ENCODE peak calls at places on chromosome 22, in four cellular contexts. S is tibial nerve, I is ovary, A is suprapubic skin. Z is an unnamed sample.

GRCh38 chr22:26066534-26066933 is 102.7 kb upstream of the SEZ6L start:
- DNase-seq in S (no peak), I (no peak), A (no peak), Z (no peak)

GRCh38 chr22:46815896-46816721 is 53.7 kb downstream of the TBC1D22A start:
- DNase-seq in S (no peak), I (no peak), A (no peak), Z (no peak)

GRCh38 chr22:20781272-20781990 is 7.5 kb downstream of the SERPIND1 start:
- DNase-seq in S (no peak), I (no peak), A (no peak), Z (no peak)

GRCh38 chr22:36541831-36542391 is 12.9 kb upstream of the EIF3D start:
- DNase-seq in S (no peak), I (no peak), A (no peak), Z (no peak)

GRCh38 chr22:46471901-46472721 is 65.3 kb downstream of the CELSR1 start:
- DNase-seq in S (no peak), I (no peak), A (no peak), Z (peak)

GRCh38 chr22:45166935-45167334 is 3.2 kb downstream of the NUP50 start:
- DNase-seq in S (no peak), I (no peak), A (no peak), Z (no peak)

GRCh38 chr22:19498154-19498865 is 18.6 kb downstream of the CDC45 start:
- DNase-seq in S (no peak), I (no peak), A (no peak), Z (no peak)

GRCh38 chr22:46069518-46070214 is 80.7 kb upstream of the PPARA start:
- DNase-seq in S (peak), I (peak), A (peak), Z (peak)

GRCh38 chr22:46737976-46738641 is at the start of gene CERK:
- DNase-seq in S (peak), I (peak), A (peak), Z (peak)

GRCh38 chr22:38518620-38519019 is 12.5 kb upstream of the DDX17 start:
- DNase-seq in S (no peak), I (no peak), A (no peak), Z (no peak)

GRCh38 chr22:47197735-47198500 is 435.5 kb downstream of the TBC1D22A start:
- DNase-seq in S (no peak), I (no peak), A (peak), Z (no peak)

GRCh38 chr22:46843691-46844297 is 81.3 kb downstream of the TBC1D22A start:
- DNase-seq in S (no peak), I (no peak), A (no peak), Z (no peak)

GRCh38 chr22:25193548-25193947 is 6.1 kb upstream of the CRYBB3 start:
- DNase-seq in S (no peak), I (no peak), A (no peak), Z (no peak)

GRCh38 chr22:24760708-24761306 is 13.7 kb downstream of the PIWIL3 start:
- DNase-seq in S (no peak), I (no peak), A (no peak), Z (no peak)

DNA sequence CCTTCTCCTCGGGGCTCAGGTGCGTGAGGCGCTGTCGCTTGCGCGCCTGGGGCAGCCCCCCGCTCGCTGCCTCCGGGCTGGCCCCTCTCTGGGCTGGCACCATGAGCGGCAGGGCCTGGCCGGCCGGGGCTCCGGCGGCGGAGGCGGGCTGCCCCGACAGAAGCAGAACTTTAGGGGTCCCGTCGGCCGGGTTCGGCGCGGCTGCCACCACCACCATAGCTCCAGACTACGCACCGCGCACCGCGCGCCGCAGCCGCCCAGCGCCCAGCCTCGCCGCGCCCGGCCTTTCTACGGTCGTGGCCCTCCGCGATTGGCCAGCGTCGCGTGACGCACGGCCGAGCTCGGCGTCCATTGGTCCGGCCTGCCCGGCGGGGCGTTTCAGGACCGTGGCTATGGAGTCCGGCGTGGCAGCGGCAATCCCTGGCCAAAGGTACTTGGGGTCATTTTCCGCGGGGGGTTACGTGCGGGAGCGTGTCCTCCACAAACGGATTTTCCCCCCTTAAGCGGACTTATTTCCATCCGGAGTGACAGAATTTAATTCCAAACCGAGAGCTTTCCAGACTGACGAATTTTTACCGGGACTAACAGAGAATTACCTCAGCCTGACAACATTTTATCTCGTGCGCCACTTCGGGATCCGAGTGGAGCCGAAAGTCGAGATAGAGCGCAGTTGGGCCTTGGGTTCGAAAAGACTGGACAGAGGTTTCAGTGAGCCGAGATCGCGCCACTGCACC is at the start of gene XBP1:
- DNase-seq in S (peak), I (peak), A (peak), Z (peak)
- TF ChIP-seq EP300 in S (peak), I (no peak), A (no peak), Z (peak)

DNA sequence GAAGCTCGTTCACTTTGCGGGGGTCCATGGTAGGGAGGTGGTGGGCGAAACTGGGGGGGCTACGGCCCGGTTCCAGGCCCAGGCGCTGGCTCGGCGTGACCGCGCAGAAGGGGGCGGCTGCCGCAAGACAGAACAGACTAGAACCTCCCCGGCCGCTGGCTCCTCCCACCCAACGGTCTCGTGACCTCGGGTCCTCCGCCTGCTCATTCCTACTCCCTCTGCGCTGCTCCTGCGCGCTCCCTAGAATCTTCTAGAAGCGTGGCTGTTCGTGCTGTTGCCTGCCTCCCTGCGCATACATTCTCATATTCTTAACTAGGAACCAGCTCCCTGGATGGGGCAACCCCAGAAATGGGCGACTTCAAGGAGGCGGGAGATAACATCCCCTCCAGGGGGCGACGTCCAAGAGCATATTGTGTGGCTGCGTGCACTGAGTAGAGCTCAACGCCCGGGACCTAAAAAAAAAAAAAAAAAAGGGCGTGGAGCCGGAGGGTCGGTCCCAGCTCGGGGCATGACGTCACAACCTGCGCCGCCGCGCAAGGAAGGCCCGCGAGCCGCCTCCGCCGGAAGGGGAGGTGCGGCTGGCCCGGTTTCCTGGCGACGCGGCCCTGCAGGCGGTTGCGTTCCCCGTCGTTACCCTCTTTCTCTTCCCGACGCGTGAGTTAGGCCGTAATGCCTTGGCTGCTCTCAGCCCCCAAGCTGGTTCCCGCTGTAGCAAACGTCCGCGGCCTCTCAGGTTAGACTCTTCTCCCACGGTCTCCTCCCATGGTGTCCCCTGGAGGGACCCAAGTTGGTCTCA is at the start of the genes ST13 and XPNPEP3:
- DNase-seq in S (peak), I (peak), A (peak), Z (peak)
- TF ChIP-seq EP300 in S (peak), I (no peak), A (no peak), Z (no peak)

GRCh38 chr22:21967693-21968271 is 14.8 kb downstream of the TOP3B start:
- DNase-seq in S (no peak), I (no peak), A (no peak), Z (no peak)

GRCh38 chr22:21964918-21965484 is 12.4 kb upstream of the PPM1F start:
- DNase-seq in S (no peak), I (no peak), A (peak), Z (no peak)

GRCh38 chr22:21966643-21967516 is 14.2 kb upstream of the PPM1F start:
- DNase-seq in S (no peak), I (no peak), A (no peak), Z (no peak)

GRCh38 chr22:21964234-21964633 is 11.6 kb upstream of the PPM1F start:
- DNase-seq in S (no peak), I (no peak), A (no peak), Z (no peak)

DNA sequence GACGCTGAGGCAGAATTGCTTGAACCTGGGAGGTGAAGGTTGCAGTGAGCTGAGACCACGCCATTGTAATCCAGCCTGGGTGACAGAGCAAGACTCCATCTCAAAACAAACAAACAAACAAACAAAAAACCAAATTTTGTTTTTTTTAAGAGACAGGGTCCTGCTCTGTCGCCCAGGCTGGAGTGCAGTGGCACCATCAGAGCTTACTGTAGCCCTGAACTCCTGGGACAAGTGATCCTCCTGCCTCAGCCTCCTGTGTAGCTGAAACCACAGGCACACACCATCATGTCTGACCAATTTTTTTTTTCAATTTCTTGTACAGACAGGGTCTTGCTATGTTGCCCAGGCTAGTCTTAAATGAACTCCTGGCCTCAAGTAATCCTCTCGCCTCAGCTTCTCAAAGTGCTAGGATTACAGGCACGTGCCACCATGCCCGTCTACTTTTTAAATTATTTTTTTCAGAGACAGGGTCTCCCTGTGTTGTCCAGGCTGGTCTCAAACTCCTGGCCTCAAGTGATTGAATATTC is 13.2 kb upstream of the PPM1F start:
- DNase-seq in S (no peak), I (no peak), A (no peak), Z (no peak)
- TF ChIP-seq EP300 in S (no peak), I (no peak), A (no peak), Z (no peak)

GRCh38 chr22:49924113-49924833 is 5.8 kb downstream of the CRELD2 start:
- DNase-seq in S (no peak), I (no peak), A (no peak), Z (no peak)

GRCh38 chr22:49922926-49923325 is 4.5 kb downstream of the CRELD2 start:
- DNase-seq in S (no peak), I (no peak), A (no peak), Z (no peak)

GRCh38 chr22:49922484-49922883 is 4.0 kb downstream of the CRELD2 start:
- DNase-seq in S (no peak), I (no peak), A (no peak), Z (no peak)

GRCh38 chr22:49921508-49922278 is 3.3 kb downstream of the CRELD2 start:
- DNase-seq in S (no peak), I (no peak), A (no peak), Z (no peak)

DNA sequence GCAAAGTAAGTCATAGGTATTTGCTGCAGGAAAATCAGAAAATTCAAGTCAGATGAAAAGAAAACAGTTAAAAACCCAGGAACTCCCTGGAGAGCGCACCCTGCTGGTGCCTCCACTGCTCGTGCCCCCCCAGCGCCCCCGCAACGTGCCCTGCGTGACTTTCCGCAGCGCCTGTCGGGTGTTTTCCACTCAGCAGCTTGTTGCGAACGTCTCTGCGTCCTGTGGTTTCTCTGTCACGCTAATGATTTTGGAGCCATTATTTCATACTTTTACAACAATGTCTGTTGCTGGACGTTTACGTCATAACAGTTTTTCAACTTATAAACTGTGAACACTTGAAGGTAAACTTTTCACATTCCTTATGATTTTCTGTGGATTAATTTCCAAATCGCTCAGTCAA is 5.0 kb downstream of the CRELD2 start:
- DNase-seq in S (no peak), I (no peak), A (no peak), Z (peak)
- TF ChIP-seq EP300 in S (no peak), I (no peak), A (no peak), Z (no peak)

DNA sequence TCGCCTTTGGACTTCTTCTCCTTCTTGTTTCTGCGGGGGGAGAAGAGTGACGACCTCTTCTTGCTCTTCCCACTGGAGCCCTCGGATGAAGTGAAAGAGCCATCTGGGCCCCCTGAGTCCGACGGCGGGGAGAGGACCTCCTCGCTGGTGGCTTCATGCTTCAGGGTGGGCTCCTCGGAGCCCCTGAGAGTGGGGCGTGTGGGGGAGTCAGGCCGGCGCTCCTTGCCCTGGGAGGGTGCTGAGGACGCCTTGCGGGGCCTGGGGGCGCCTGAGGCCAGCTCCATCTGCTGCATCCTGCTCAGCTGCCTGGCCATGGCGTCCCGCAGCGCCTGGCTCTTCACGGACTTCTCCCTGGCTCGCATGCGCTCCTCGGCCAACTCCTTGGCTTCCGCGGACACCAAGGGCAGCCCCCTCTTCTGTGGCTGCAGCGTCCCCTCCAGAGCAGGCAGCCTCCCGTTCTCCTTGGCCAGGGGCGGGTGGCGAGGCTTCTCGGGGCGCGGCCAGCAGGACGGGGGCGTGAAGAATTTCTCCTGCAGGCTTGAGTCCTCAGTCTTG is 43.3 kb upstream of the BID start:
- DNase-seq in S (no peak), I (no peak), A (no peak), Z (no peak)
- TF ChIP-seq EP300 in S (no peak), I (no peak), A (no peak), Z (no peak)

GRCh38 chr22:39616781-39617180 is 46.2 kb downstream of the CACNA1I start:
- DNase-seq in S (no peak), I (no peak), A (no peak), Z (no peak)
- TF ChIP-seq EP300 in S (no peak), I (no peak), A (no peak), Z (no peak)

Z was measured in upper lobe of left lung.